ENCODE peak calls at places on chromosome 2, in nine cellular contexts. One of them, this sample, is unnamed.

GRCh38 chr2:71067567-71068217 is 756 bp upstream of the NAGK start:
- DNase-seq in fibroblast of the aortic adventitia: no peak
- DNase-seq in AG04450: no peak
- DNase-seq in stomach: no peak
- DNase-seq in CD8-positive, alpha-beta T cell: peak; percentile 20
- DNase-seq in breast epithelium: no peak
- DNase-seq in brain microvascular endothelial cell: no peak
- DNase-seq in fibroblast of pulmonary artery: no peak
- DNase-seq in astrocyte of the spinal cord: no peak
- DNase-seq in this sample: no peak

GRCh38 chr2:160091381-160091780 is 29.0 kb upstream of the PLA2R1 start:
- DNase-seq in fibroblast of the aortic adventitia: peak; percentile 72
- DNase-seq in AG04450: no peak
- DNase-seq in stomach: no peak
- DNase-seq in CD8-positive, alpha-beta T cell: no peak
- DNase-seq in breast epithelium: no peak
- DNase-seq in brain microvascular endothelial cell: no peak
- DNase-seq in fibroblast of pulmonary artery: peak; percentile 68
- DNase-seq in astrocyte of the spinal cord: peak; percentile 46
- DNase-seq in this sample: no peak

GRCh38 chr2:393711-394696 is 106.1 kb upstream of the ALKAL2 start:
- DNase-seq in fibroblast of the aortic adventitia: no peak
- DNase-seq in AG04450: no peak
- DNase-seq in stomach: no peak
- DNase-seq in CD8-positive, alpha-beta T cell: peak; percentile 67
- DNase-seq in breast epithelium: no peak
- DNase-seq in brain microvascular endothelial cell: peak; percentile 51
- DNase-seq in fibroblast of pulmonary artery: peak; percentile 1
- DNase-seq in astrocyte of the spinal cord: peak; percentile 65
- DNase-seq in this sample: no peak

GRCh38 chr2:120579916-120580685 is 155.6 kb upstream of the GLI2 start:
- DNase-seq in fibroblast of the aortic adventitia: no peak
- DNase-seq in AG04450: no peak
- DNase-seq in stomach: no peak
- DNase-seq in CD8-positive, alpha-beta T cell: no peak
- DNase-seq in breast epithelium: no peak
- DNase-seq in brain microvascular endothelial cell: no peak
- DNase-seq in fibroblast of pulmonary artery: no peak
- DNase-seq in astrocyte of the spinal cord: no peak
- DNase-seq in this sample: no peak

GRCh38 chr2:223688094-223688835 is 86.1 kb upstream of the SCG2 start:
- DNase-seq in fibroblast of the aortic adventitia: no peak
- DNase-seq in AG04450: no peak
- DNase-seq in stomach: no peak
- DNase-seq in CD8-positive, alpha-beta T cell: no peak
- DNase-seq in breast epithelium: no peak
- DNase-seq in brain microvascular endothelial cell: no peak
- DNase-seq in fibroblast of pulmonary artery: no peak
- DNase-seq in astrocyte of the spinal cord: no peak
- DNase-seq in this sample: no peak

GRCh38 chr2:63661076-63661475 is 72.3 kb downstream of the MDH1 start:
- DNase-seq in fibroblast of the aortic adventitia: peak; percentile 77
- DNase-seq in AG04450: peak; percentile 62
- DNase-seq in stomach: no peak
- DNase-seq in CD8-positive, alpha-beta T cell: no peak
- DNase-seq in breast epithelium: no peak
- DNase-seq in brain microvascular endothelial cell: peak; percentile 76
- DNase-seq in fibroblast of pulmonary artery: peak; percentile 88
- DNase-seq in astrocyte of the spinal cord: peak; percentile 83
- DNase-seq in this sample: no peak

GRCh38 chr2:101150306-101151140 is 659 bp downstream of the TBC1D8 start:
- DNase-seq in fibroblast of the aortic adventitia: no peak
- DNase-seq in AG04450: no peak
- DNase-seq in stomach: peak; percentile 57
- DNase-seq in CD8-positive, alpha-beta T cell: peak; percentile 7
- DNase-seq in breast epithelium: no peak
- DNase-seq in brain microvascular endothelial cell: no peak
- DNase-seq in fibroblast of pulmonary artery: no peak
- DNase-seq in astrocyte of the spinal cord: no peak
- DNase-seq in this sample: no peak

GRCh38 chr2:31337860-31338259 is 76.7 kb downstream of the XDH start:
- DNase-seq in fibroblast of the aortic adventitia: peak; percentile 84
- DNase-seq in AG04450: peak; percentile 70
- DNase-seq in stomach: no peak
- DNase-seq in CD8-positive, alpha-beta T cell: no peak
- DNase-seq in breast epithelium: no peak
- DNase-seq in brain microvascular endothelial cell: peak; percentile 71
- DNase-seq in fibroblast of pulmonary artery: peak; percentile 74
- DNase-seq in astrocyte of the spinal cord: peak; percentile 88
- DNase-seq in this sample: no peak

GRCh38 chr2:18411571-18411970 is 148.9 kb downstream of the RDH14 start:
- DNase-seq in fibroblast of the aortic adventitia: no peak
- DNase-seq in AG04450: no peak
- DNase-seq in stomach: no peak
- DNase-seq in CD8-positive, alpha-beta T cell: no peak
- DNase-seq in breast epithelium: no peak
- DNase-seq in brain microvascular endothelial cell: no peak
- DNase-seq in fibroblast of pulmonary artery: no peak
- DNase-seq in astrocyte of the spinal cord: no peak
- DNase-seq in this sample: no peak

GRCh38 chr2:120189189-120189588 is 34.0 kb downstream of the TMEM185B start:
- DNase-seq in fibroblast of the aortic adventitia: no peak
- DNase-seq in AG04450: no peak
- DNase-seq in stomach: no peak
- DNase-seq in CD8-positive, alpha-beta T cell: no peak
- DNase-seq in breast epithelium: no peak
- DNase-seq in brain microvascular endothelial cell: no peak
- DNase-seq in fibroblast of pulmonary artery: no peak
- DNase-seq in astrocyte of the spinal cord: no peak
- DNase-seq in this sample: no peak

GRCh38 chr2:5725072-5725471 is 32.9 kb downstream of the SOX11 start:
- DNase-seq in fibroblast of the aortic adventitia: no peak
- DNase-seq in AG04450: no peak
- DNase-seq in stomach: no peak
- DNase-seq in CD8-positive, alpha-beta T cell: no peak
- DNase-seq in breast epithelium: no peak
- DNase-seq in brain microvascular endothelial cell: no peak
- DNase-seq in fibroblast of pulmonary artery: no peak
- DNase-seq in astrocyte of the spinal cord: no peak
- DNase-seq in this sample: no peak

GRCh38 chr2:217890445-217890844 is 112.3 kb downstream of the TNS1 start:
- DNase-seq in fibroblast of the aortic adventitia: peak; percentile 93
- DNase-seq in AG04450: peak; percentile 62
- DNase-seq in stomach: no peak
- DNase-seq in CD8-positive, alpha-beta T cell: no peak
- DNase-seq in breast epithelium: no peak
- DNase-seq in brain microvascular endothelial cell: peak; percentile 98
- DNase-seq in fibroblast of pulmonary artery: peak; percentile 92
- DNase-seq in astrocyte of the spinal cord: peak; percentile 96
- DNase-seq in this sample: no peak

GRCh38 chr2:11387100-11387390 is 42.6 kb upstream of the ROCK2 start:
- DNase-seq in fibroblast of the aortic adventitia: no peak
- DNase-seq in AG04450: no peak
- DNase-seq in stomach: no peak
- DNase-seq in CD8-positive, alpha-beta T cell: no peak
- DNase-seq in breast epithelium: no peak
- DNase-seq in brain microvascular endothelial cell: no peak
- DNase-seq in fibroblast of pulmonary artery: no peak
- DNase-seq in astrocyte of the spinal cord: no peak
- DNase-seq in this sample: no peak

GRCh38 chr2:238786792-238787490 is 60.9 kb upstream of the TWIST2 start:
- DNase-seq in fibroblast of the aortic adventitia: no peak
- DNase-seq in AG04450: no peak
- DNase-seq in stomach: no peak
- DNase-seq in CD8-positive, alpha-beta T cell: no peak
- DNase-seq in breast epithelium: no peak
- DNase-seq in brain microvascular endothelial cell: no peak
- DNase-seq in fibroblast of pulmonary artery: no peak
- DNase-seq in astrocyte of the spinal cord: no peak
- DNase-seq in this sample: no peak
- H3K4me3 ChIP-seq in fibroblast of the aortic adventitia: no peak overlapping the region
- H3K4me3 ChIP-seq in AG04450: no peak overlapping the region
- H3K4me3 ChIP-seq in stomach: no peak overlapping the region
- H3K4me3 ChIP-seq in CD8-positive, alpha-beta T cell: no peak overlapping the region
- H3K4me3 ChIP-seq in breast epithelium: no peak overlapping the region
- H3K4me3 ChIP-seq in brain microvascular endothelial cell: no peak overlapping the region
- H3K4me3 ChIP-seq in fibroblast of pulmonary artery: no peak overlapping the region
- H3K4me3 ChIP-seq in astrocyte of the spinal cord: no peak overlapping the region
- H3K4me3 ChIP-seq in this sample: no peak overlapping the region

GRCh38 chr2:37196320-37197195 is at the start of gene CEBPZOS:
- DNase-seq in fibroblast of the aortic adventitia: peak; percentile 83
- DNase-seq in AG04450: no peak
- DNase-seq in stomach: peak; percentile 87
- DNase-seq in CD8-positive, alpha-beta T cell: peak; percentile 93
- DNase-seq in breast epithelium: peak; percentile 81
- DNase-seq in brain microvascular endothelial cell: peak; percentile 60
- DNase-seq in fibroblast of pulmonary artery: peak; percentile 82
- DNase-seq in astrocyte of the spinal cord: peak; percentile 74
- DNase-seq in this sample: peak; percentile 67
- TF ChIP-seq CTCF in fibroblast of the aortic adventitia: no peak
- TF ChIP-seq CTCF in AG04450: no peak
- TF ChIP-seq CTCF in stomach: no peak
- TF ChIP-seq CTCF in CD8-positive, alpha-beta T cell: no peak
- TF ChIP-seq CTCF in breast epithelium: peak; percentile 10
- TF ChIP-seq CTCF in brain microvascular endothelial cell: no peak
- TF ChIP-seq CTCF in fibroblast of pulmonary artery: no peak
- TF ChIP-seq CTCF in astrocyte of the spinal cord: no peak
- TF ChIP-seq CTCF in this sample: no peak

DNA sequence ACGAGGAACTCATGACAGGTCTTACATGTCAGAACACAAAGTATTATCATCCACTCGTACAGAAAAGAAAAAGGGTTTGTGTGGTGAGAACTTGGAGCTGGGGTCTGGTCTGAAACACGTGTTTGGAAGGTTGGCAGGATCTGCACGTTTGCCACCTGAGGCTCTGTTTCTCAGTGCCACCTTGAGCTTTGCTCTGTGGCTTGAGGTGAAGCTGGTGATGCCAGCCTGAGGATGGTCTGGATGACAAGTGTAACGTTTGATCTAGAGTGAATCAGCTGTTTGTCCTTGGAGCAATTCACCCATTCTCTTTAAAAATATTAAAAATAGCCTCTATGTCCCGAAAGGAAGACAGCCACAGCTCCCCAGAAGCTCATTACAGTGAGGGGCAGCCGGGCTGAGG is 45.4 kb upstream of the KLF11 start:
- DNase-seq in fibroblast of the aortic adventitia: no peak
- DNase-seq in AG04450: no peak
- DNase-seq in stomach: no peak
- DNase-seq in CD8-positive, alpha-beta T cell: no peak
- DNase-seq in breast epithelium: no peak
- DNase-seq in brain microvascular endothelial cell: no peak
- DNase-seq in fibroblast of pulmonary artery: no peak
- DNase-seq in astrocyte of the spinal cord: no peak
- DNase-seq in this sample: no peak
- H3K4me3 ChIP-seq in fibroblast of the aortic adventitia: no peak overlapping the region
- H3K4me3 ChIP-seq in AG04450: no peak overlapping the region
- H3K4me3 ChIP-seq in stomach: no peak overlapping the region
- H3K4me3 ChIP-seq in CD8-positive, alpha-beta T cell: no peak overlapping the region
- H3K4me3 ChIP-seq in breast epithelium: no peak overlapping the region
- H3K4me3 ChIP-seq in brain microvascular endothelial cell: no peak overlapping the region
- H3K4me3 ChIP-seq in fibroblast of pulmonary artery: no peak overlapping the region
- H3K4me3 ChIP-seq in astrocyte of the spinal cord: no peak overlapping the region
- H3K4me3 ChIP-seq in this sample: no peak overlapping the region

GRCh38 chr2:131641414-131642206 is 113.9 kb downstream of the CCDC74A start:
- DNase-seq in fibroblast of the aortic adventitia: peak; percentile 31
- DNase-seq in AG04450: no peak
- DNase-seq in stomach: no peak
- DNase-seq in CD8-positive, alpha-beta T cell: no peak
- DNase-seq in breast epithelium: no peak
- DNase-seq in brain microvascular endothelial cell: peak; percentile 36
- DNase-seq in fibroblast of pulmonary artery: peak; percentile 53
- DNase-seq in astrocyte of the spinal cord: peak; percentile 32
- DNase-seq in this sample: no peak
- TF ChIP-seq CTCF in fibroblast of the aortic adventitia: no peak
- TF ChIP-seq CTCF in AG04450: no peak
- TF ChIP-seq CTCF in stomach: no peak
- TF ChIP-seq CTCF in CD8-positive, alpha-beta T cell: no peak
- TF ChIP-seq CTCF in breast epithelium: no peak
- TF ChIP-seq CTCF in brain microvascular endothelial cell: no peak
- TF ChIP-seq CTCF in fibroblast of pulmonary artery: no peak
- TF ChIP-seq CTCF in astrocyte of the spinal cord: no peak
- TF ChIP-seq CTCF in this sample: no peak

DNA sequence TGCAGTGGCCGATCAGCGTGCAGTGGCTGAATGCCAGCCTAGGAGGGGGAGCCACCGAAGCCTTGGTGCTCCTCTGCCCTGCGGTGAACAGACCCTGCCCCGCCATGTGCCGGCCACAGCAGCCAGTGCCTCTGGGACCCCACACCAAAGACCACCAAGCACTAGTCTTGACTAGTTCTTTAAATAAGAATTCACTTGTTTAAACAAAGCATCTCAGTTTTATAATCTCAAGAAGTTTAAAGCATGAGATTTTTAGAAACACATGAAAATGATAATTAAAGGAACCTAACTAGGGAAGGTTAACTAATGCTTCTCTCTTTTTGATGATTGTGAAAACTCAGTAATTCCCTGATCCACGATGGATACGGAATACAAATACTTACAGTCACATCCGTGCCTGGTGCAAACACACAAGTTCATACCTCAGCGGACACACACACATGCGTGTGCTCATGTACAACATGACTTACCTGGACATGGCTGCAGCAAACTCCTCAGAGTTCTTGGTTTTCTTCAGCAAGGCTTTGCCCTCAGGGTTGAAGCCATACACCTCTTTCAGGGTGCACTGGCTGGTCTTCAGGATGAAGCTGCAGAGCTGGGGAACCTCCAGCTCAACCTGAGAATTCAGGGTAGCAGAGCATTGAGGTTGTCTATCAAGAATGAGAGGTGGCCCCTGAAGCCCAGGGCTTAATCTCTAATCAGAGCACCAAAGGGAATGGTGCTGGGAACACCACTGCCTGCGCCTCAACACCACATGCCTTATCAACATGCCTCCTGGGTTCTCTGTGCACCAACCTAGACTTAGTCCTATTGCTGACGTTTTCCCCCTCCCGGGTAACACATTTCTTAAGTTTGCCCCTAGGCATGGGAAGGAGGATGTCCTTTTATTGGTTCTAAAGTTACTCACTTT is 3.1 kb downstream of the APOB start:
- DNase-seq in fibroblast of the aortic adventitia: no peak
- DNase-seq in AG04450: no peak
- DNase-seq in stomach: no peak
- DNase-seq in CD8-positive, alpha-beta T cell: no peak
- DNase-seq in breast epithelium: no peak
- DNase-seq in brain microvascular endothelial cell: no peak
- DNase-seq in fibroblast of pulmonary artery: no peak
- DNase-seq in astrocyte of the spinal cord: no peak
- DNase-seq in this sample: no peak
- H3K4me3 ChIP-seq in fibroblast of the aortic adventitia: no peak overlapping the region
- H3K4me3 ChIP-seq in AG04450: no peak overlapping the region
- H3K4me3 ChIP-seq in stomach: no peak overlapping the region
- H3K4me3 ChIP-seq in CD8-positive, alpha-beta T cell: no peak overlapping the region
- H3K4me3 ChIP-seq in breast epithelium: no peak overlapping the region
- H3K4me3 ChIP-seq in brain microvascular endothelial cell: no peak overlapping the region
- H3K4me3 ChIP-seq in fibroblast of pulmonary artery: no peak overlapping the region
- H3K4me3 ChIP-seq in astrocyte of the spinal cord: no peak overlapping the region
- H3K4me3 ChIP-seq in this sample: no peak overlapping the region

GRCh38 chr2:96663177-96663576 is 20.6 kb downstream of the FER1L5 start:
- DNase-seq in fibroblast of the aortic adventitia: no peak
- DNase-seq in AG04450: no peak
- DNase-seq in stomach: peak; percentile 46
- DNase-seq in CD8-positive, alpha-beta T cell: no peak
- DNase-seq in breast epithelium: no peak
- DNase-seq in brain microvascular endothelial cell: no peak
- DNase-seq in fibroblast of pulmonary artery: no peak
- DNase-seq in astrocyte of the spinal cord: no peak
- DNase-seq in this sample: no peak
- TF ChIP-seq CTCF in fibroblast of the aortic adventitia: no peak
- TF ChIP-seq CTCF in AG04450: no peak
- TF ChIP-seq CTCF in stomach: no peak
- TF ChIP-seq CTCF in CD8-positive, alpha-beta T cell: no peak
- TF ChIP-seq CTCF in breast epithelium: no peak
- TF ChIP-seq CTCF in brain microvascular endothelial cell: no peak
- TF ChIP-seq CTCF in fibroblast of pulmonary artery: no peak
- TF ChIP-seq CTCF in astrocyte of the spinal cord: no peak
- TF ChIP-seq CTCF in this sample: no peak

GRCh38 chr2:168913171-168913484 is 12.0 kb downstream of the G6PC2 start:
- DNase-seq in fibroblast of the aortic adventitia: no peak
- DNase-seq in AG04450: no peak
- DNase-seq in stomach: no peak
- DNase-seq in CD8-positive, alpha-beta T cell: no peak
- DNase-seq in breast epithelium: no peak
- DNase-seq in brain microvascular endothelial cell: no peak
- DNase-seq in fibroblast of pulmonary artery: no peak
- DNase-seq in astrocyte of the spinal cord: no peak
- DNase-seq in this sample: no peak
- H3K4me3 ChIP-seq in fibroblast of the aortic adventitia: peak overlapping the region; percentile 48
- H3K4me3 ChIP-seq in AG04450: peak overlapping the region; percentile 40
- H3K4me3 ChIP-seq in stomach: no peak overlapping the region
- H3K4me3 ChIP-seq in CD8-positive, alpha-beta T cell: no peak overlapping the region
- H3K4me3 ChIP-seq in breast epithelium: peak overlapping the region; percentile 32
- H3K4me3 ChIP-seq in brain microvascular endothelial cell: peak overlapping the region; percentile 41
- H3K4me3 ChIP-seq in fibroblast of pulmonary artery: peak overlapping the region; percentile 21
- H3K4me3 ChIP-seq in astrocyte of the spinal cord: peak overlapping the region; percentile 30
- H3K4me3 ChIP-seq in this sample: no peak overlapping the region